ENCODE peak calls at places on chromosomes 3 and 15, in six cellular contexts. O, V, T, U, E and Q are unnamed samples.
A peak's percentile ranks its signal among the peaks of the same experiment; 100 is the strongest.

GRCh38 chr3:87350367-87351199 is 74.2 kb upstream of the POU1F1 start:
- DNase-seq in O (no peak), V (no peak), T (peak; percentile 43), U (peak; percentile 43), E (peak; percentile 41), Q (peak; percentile 47)

GRCh38 chr15:85533949-85534543 is 153.6 kb downstream of the AKAP13 start:
- DNase-seq in O (no peak), V (no peak), T (no peak), U (no peak), E (no peak), Q (no peak)

GRCh38 chr15:85649372-85649771 is 145.4 kb downstream of the KLHL25 start:
- DNase-seq in O (no peak), V (no peak), T (peak; percentile 2), U (no peak), E (peak; percentile 74), Q (peak; percentile 90)

GRCh38 chr3:184341925-184342324 is 4.5 kb downstream of the FAM131A start:
- DNase-seq in O (no peak), V (no peak), T (no peak), U (no peak), E (no peak), Q (no peak)

GRCh38 chr3:41200669-41201021 is 1.3 kb downstream of the CTNNB1 start:
- DNase-seq in O (no peak), V (no peak), T (peak; percentile 77), U (no peak), E (peak; percentile 43), Q (peak; percentile 51)

GRCh38 chr3:52145736-52146110 is 8.5 kb downstream of the POC1A start:
- DNase-seq in O (no peak), V (no peak), T (no peak), U (no peak), E (no peak), Q (no peak)

GRCh38 chr3:11024181-11024580 is 31.6 kb downstream of the SLC6A1 start:
- DNase-seq in O (no peak), V (no peak), T (no peak), U (no peak), E (no peak), Q (no peak)

GRCh38 chr3:39990532-39990931 is 181.1 kb downstream of the MYRIP start:
- DNase-seq in O (peak; percentile 5), V (peak; percentile 55), T (peak; percentile 76), U (peak; percentile 33), E (peak; percentile 70), Q (peak; percentile 3)

GRCh38 chr15:90840157-90840855 is 28.1 kb upstream of the FURIN start:
- DNase-seq in O (no peak), V (no peak), T (no peak), U (no peak), E (no peak), Q (no peak)

GRCh38 chr3:19264424-19264823 is 116.1 kb downstream of the KCNH8 start:
- DNase-seq in O (no peak), V (no peak), T (no peak), U (no peak), E (no peak), Q (no peak)

GRCh38 chr3:12716605-12717121 is 42.4 kb downstream of the TMEM40 start:
- DNase-seq in O (no peak), V (no peak), T (peak; percentile 60), U (no peak), E (no peak), Q (peak; percentile 62)

GRCh38 chr15:85280203-85280602 is 100.2 kb upstream of the AKAP13 start:
- DNase-seq in O (peak; percentile 26), V (no peak), T (no peak), U (no peak), E (no peak), Q (no peak)

GRCh38 chr3:105362021-105362665 is 4.6 kb upstream of the ALCAM start:
- DNase-seq in O (no peak), V (no peak), T (no peak), U (no peak), E (no peak), Q (peak; percentile 68)

GRCh38 chr3:13095408-13095861 is 22.2 kb upstream of the IQSEC1 start:
- DNase-seq in O (no peak), V (no peak), T (no peak), U (no peak), E (no peak), Q (no peak)

GRCh38 chr3:101466465-101467309 is 46.3 kb downstream of the SENP7 start:
- DNase-seq in O (no peak), V (peak; percentile 74), T (peak; percentile 41), U (no peak), E (peak; percentile 53), Q (peak; percentile 7)

GRCh38 chr15:77529394-77530159 is 103.1 kb downstream of the LINGO1 start:
- DNase-seq in O (no peak), V (no peak), T (no peak), U (no peak), E (peak; percentile 50), Q (no peak)

GRCh38 chr15:96276438-96277210 is 53.9 kb upstream of the NR2F2 start:
- DNase-seq in O (no peak), V (no peak), T (no peak), U (no peak), E (no peak), Q (peak; percentile 85)

GRCh38 chr3:134049676-134050075 is 20.0 kb upstream of the SLCO2A1 start:
- DNase-seq in O (no peak), V (no peak), T (no peak), U (no peak), E (no peak), Q (no peak)

GRCh38 chr3:117531078-117531477 is 821.5 kb downstream of the TUSC7 start:
- DNase-seq in O (no peak), V (no peak), T (no peak), U (no peak), E (no peak), Q (no peak)

DNA sequence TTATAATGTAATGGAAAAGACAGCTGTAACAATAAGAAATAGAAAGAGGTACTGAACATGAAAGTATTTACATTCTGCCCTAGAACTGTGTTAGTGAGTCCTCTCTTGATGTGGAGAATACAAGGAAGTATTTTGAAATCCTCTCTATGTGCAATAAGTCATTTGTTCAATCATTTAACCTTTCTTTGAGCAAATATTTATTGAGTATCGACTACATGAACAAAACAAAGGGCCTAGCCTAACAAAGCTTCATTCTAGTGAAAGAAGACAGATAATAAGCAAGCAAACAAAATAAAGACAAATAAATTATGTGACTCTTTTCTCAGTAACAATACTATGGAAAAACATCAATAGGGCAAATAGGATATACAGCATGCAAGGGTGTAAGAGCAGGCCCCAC is 354.9 kb upstream of the ATP11B start:
- DNase-seq in O (no peak), V (no peak), T (no peak), U (no peak), E (peak; percentile 2), Q (no peak)
- TF ChIP-seq USF2 in O (no peak), V (no peak), T (no peak), U (no peak), E (no peak), Q (no peak)

GRCh38 chr15:29669823-29670222 is 152.4 kb downstream of the TJP1 start:
- DNase-seq in O (no peak), V (no peak), T (no peak), U (no peak), E (no peak), Q (peak; percentile 34)

GRCh38 chr15:29668120-29668602 is 154.1 kb downstream of the TJP1 start:
- DNase-seq in O (peak; percentile 2), V (peak; percentile 83), T (peak; percentile 84), U (peak; percentile 86), E (peak; percentile 89), Q (peak; percentile 88)

GRCh38 chr15:29665441-29665985 is 156.8 kb downstream of the TJP1 start:
- DNase-seq in O (no peak), V (no peak), T (no peak), U (no peak), E (no peak), Q (no peak)

GRCh38 chr15:29664406-29664805 is 157.9 kb downstream of the TJP1 start:
- DNase-seq in O (no peak), V (no peak), T (no peak), U (no peak), E (no peak), Q (no peak)

DNA sequence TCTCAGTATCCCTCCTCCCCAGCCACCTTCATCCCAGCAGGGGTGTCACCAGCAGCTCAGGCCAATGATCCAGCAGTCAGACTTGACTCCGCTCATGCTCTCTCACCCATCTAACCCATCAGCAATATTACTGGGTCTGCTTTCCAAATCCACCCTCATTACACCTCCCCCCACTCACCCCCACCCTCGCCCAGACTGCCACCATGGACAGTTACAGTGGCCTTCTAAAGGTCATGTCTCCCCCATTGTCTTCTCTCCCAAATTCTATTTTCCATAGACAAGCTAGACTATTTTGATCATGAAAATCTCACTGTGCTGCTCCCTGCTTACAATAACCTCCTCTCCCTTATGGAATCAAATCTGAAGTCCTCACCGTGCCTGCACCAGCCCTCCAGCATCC is 156.0 kb downstream of the TJP1 start:
- DNase-seq in O (no peak), V (no peak), T (no peak), U (no peak), E (no peak), Q (no peak)
- TF ChIP-seq POLR2A in O (no peak), V (no peak), T (no peak), U (no peak), E (no peak), Q (no peak)

DNA sequence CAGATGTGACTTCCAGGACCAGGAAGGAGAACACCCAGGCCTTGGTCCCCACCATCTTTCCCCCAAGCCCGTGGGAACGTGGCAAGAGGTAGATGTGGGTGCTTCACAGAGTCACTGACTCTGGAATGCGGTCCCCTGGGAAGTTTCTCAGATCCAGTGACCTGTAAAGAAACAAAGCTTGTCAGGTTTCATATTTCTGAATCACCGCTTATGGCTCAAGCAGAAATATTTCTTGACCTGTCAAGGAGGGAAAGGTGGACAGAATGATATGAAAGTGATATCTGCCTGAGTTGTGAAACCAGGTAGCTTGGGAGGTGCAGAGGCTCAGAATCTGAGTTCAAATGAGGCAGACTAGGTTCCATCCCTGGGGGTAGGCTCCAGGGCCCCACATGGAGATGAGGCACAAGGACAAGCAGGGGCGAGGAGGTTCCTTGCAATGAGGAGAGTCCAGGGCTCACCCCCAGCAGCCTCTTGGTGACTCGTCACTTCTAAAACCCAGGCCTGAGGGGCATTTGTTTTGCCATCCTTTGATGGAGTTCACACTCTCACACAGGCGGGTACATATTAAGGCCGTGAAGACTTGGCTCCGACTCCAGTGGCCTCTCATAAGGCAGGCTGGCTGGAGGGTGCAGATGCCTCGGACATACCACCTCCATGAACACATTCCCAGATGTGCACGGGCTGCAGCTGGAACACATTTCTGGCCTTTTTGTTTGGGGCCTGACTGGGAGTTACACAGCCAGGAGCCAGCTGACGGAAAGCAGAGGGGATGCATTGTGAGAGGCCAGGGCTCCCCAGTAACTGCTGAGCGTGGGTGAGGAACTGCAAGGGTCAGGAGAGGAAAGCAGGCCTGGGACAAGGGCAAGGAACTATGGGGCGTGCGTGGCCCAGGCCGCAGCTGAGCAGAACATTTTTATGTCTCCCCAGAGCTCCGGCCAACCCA is 1.3 kb downstream of the CILP start:
- DNase-seq in O (no peak), V (no peak), T (no peak), U (no peak), E (no peak), Q (no peak)
- TF ChIP-seq USF2 in O (no peak), V (no peak), T (no peak), U (no peak), E (no peak), Q (no peak)

DNA sequence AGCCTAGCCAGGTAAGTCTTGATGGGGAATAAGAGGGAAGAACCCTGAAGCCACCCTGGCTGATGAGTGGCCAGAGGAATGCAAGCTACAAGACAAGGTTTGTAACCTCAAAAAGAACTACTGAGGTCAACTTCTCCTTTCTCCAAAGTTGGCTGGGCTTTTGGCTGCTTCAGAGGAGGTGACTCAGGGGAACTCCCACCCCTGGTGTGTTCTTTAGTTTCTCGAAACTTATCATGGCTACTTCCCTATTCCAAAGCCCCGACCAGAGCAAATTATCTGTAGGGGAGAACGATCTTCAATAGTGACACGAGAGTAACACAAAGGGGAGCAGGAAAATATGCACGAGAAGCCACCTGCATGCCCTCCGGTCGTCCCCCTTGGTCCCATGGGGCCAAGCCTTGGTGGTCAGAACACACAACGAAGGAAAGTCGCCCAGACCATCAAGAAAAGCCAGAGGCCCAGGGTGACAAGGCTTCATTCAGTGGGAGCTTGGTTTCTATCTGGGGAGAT is 6.5 kb upstream of the BCL2A1 start:
- DNase-seq in O (peak; percentile 76), V (no peak), T (peak; percentile 67), U (no peak), E (no peak), Q (peak; percentile 33)
- TF ChIP-seq POLR2A in O (no peak), V (no peak), T (no peak), U (no peak), E (no peak), Q (no peak)